ENCODE peak calls at places on chromosomes 3 and 15, in ten cellular contexts. B is endothelial cell; V is MCF 10A; S is lower leg skin; U is activated CD8-positive, alpha-beta T cell treated with anti-CD3 and anti-CD28 coated beads for 36 hours; G is HFFc6; Q is Peyer's patch; P is ovary; Z is mesothelial cell of epicardium; O is MM.1S. Y is an unnamed sample.

GRCh38 chr3:42503251-42503924 is 945 bp downstream of the VIPR1 start:
- DNase-seq in Q (no peak), S (peak; percentile 78), U (no peak), O (no peak), P (no peak), B (no peak), G (no peak), Z (no peak), V (no peak), Y (peak; percentile 1)

GRCh38 chr3:78908236-78908635 is 859.6 kb downstream of the ROBO1 start:
- DNase-seq in B (no peak), Q (no peak), Z (no peak), P (no peak), S (no peak), G (no peak), U (no peak), O (no peak), V (no peak), Y (no peak)

GRCh38 chr3:55692295-55692957 is 205.3 kb upstream of the WNT5A start:
- DNase-seq in G (no peak), O (no peak), Z (no peak), U (no peak), V (no peak), Q (no peak), S (no peak), P (no peak), B (no peak), Y (no peak)

GRCh38 chr15:65368300-65368617 is 9.5 kb downstream of the IGDCC3 start:
- DNase-seq in O (no peak), G (no peak), S (no peak), Z (no peak), U (no peak), P (no peak), V (no peak), Q (no peak), B (peak; percentile 76), Y (peak; percentile 54)

GRCh38 chr15:90124487-90124886 is 22.2 kb upstream of the IDH2 start:
- DNase-seq in B (no peak), P (no peak), U (no peak), Q (no peak), V (no peak), O (no peak), S (no peak), Z (no peak), G (no peak), Y (no peak)

GRCh38 chr3:165749817-165750216 is 87.4 kb downstream of the BCHE start:
- DNase-seq in Z (no peak), Q (no peak), G (no peak), S (no peak), O (no peak), B (no peak), V (no peak), P (no peak), U (no peak), Y (no peak)

GRCh38 chr3:151838574-151839312 is 24.8 kb downstream of the AADAC start:
- DNase-seq in Z (peak; percentile 46), B (peak; percentile 47), P (no peak), U (peak; percentile 51), G (peak; percentile 74), V (peak; percentile 88), S (no peak), Q (no peak), O (peak; percentile 72), Y (peak; percentile 20)

GRCh38 chr15:66777054-66777453 is 75.0 kb downstream of the SMAD6 start:
- DNase-seq in U (no peak), P (no peak), O (no peak), S (no peak), V (no peak), Q (no peak), Z (no peak), G (no peak), B (no peak), Y (no peak)

GRCh38 chr15:31525296-31525695 is 198.7 kb downstream of the KLF13 start:
- DNase-seq in G (no peak), P (no peak), V (no peak), B (no peak), Q (no peak), O (no peak), Z (no peak), U (no peak), S (no peak), Y (no peak)

GRCh38 chr15:77482570-77482969 is 61.9 kb downstream of the HMG20A start:
- DNase-seq in S (no peak), P (no peak), U (no peak), Q (no peak), B (no peak), Z (no peak), V (peak; percentile 50), O (no peak), G (peak; percentile 81), Y (no peak)

GRCh38 chr3:38264779-38265178 is 833 bp upstream of the SLC22A13 start:
- DNase-seq in P (no peak), Q (no peak), O (no peak), V (no peak), S (no peak), Z (no peak), U (no peak), B (no peak), G (no peak), Y (no peak)

GRCh38 chr3:74410276-74410941 is 204.1 kb downstream of the CNTN3 start:
- DNase-seq in Q (no peak), U (no peak), S (no peak), B (no peak), O (no peak), G (no peak), Z (no peak), V (no peak), P (no peak), Y (no peak)
- TF ChIP-seq CTCF in Q (no peak), U (no peak), S (no peak), B (no peak), O (no peak), G (no peak), Z (no peak), V (no peak), P (no peak), Y (no peak)

DNA sequence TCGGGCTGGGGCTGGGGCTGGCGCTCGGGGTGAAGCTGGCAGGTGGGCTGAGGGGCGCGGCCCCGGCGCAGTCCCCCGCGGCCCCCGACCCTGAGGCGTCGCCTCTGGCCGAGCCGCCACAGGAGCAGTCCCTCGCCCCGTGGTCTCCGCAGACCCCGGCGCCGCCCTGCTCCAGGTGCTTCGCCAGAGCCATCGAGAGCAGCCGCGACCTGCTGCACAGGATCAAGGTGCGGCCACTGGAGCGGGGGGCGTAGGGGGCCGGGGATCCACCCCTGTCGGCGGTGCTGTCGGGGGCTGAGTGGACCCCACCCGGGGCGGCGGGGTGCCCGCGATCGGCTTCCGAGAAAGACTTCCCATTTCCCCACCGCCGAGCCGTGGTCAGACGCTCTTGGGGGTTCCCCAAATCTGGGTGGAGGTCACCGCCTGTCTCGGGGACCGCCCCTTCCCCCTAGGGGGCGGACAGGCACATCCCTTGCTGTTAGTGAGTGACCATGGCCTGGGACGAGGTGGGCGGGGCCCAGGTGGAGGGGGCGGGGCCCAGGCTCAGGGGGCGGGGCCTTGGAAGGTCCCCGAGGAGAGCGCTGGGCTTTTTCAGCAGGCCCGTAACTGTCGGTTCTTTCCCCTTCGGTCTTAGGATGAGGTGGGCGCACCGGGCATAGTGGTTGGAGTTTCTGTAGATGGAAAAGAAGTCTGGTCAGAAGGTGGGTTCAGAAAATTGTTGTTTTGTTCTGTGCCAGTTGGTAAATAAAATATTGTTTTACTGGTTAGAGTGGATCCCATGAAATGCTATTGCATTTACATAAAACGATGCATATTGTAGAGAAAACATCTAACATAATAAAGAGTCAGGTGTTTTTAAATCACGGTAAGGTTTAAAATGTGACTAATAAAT is 587 bp downstream of the LACTB start:
- DNase-seq in P (peak; percentile 78), G (peak; percentile 61), Q (peak; percentile 93), S (peak; percentile 99), U (peak; percentile 88), Z (peak; percentile 79), V (peak; percentile 84), O (peak; percentile 83), B (peak; percentile 61), Y (peak; percentile 65)
- TF ChIP-seq CTCF in P (peak; percentile 6), G (peak; percentile 67), Q (peak; percentile 24), S (no peak), U (peak; percentile 13), Z (no peak), V (no peak), O (peak; percentile 8), B (peak; percentile 33), Y (peak; percentile 60)

DNA sequence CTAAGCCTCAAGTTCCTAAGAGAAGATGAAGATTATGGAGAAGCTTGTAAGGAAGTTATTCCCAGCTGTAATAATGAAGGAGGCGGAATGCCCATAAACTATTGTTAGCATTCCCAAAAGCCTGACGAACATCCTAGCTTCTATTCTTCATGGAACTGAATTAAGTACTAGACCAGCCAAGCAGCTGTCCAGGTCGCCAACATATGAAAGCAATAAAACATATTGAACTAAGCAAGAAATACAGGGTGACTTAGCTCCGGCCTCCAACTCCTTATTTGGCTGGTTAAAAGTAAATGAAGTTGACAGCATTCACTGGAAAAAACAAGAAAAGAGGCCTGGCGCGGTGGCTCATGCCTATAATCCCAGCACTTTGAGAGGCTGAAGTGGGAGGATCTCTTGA is 174.0 kb upstream of the TPM1 start:
- DNase-seq in P (no peak), B (no peak), U (no peak), Z (no peak), V (no peak), Q (no peak), G (peak; percentile 14), S (no peak), O (no peak), Y (no peak)
- TF ChIP-seq CTCF in P (no peak), B (no peak), U (no peak), Z (no peak), V (no peak), Q (no peak), G (no peak), S (no peak), O (no peak), Y (no peak)

GRCh38 chr15:75328493-75329314 is 7.2 kb upstream of the COMMD4 start:
- DNase-seq in Q (no peak), B (no peak), G (no peak), U (no peak), V (no peak), P (no peak), S (no peak), Z (no peak), O (no peak), Y (no peak)
- TF ChIP-seq CTCF in Q (no peak), B (no peak), G (no peak), U (no peak), V (no peak), P (no peak), S (no peak), Z (no peak), O (no peak), Y (no peak)

Y was measured in glutamatergic neuron.